ENCODE peak calls at places on chromosomes 7 and 10, in ten cellular contexts. O is left lung, R is PC-3, K is cardiac fibroblast, C is nephron progenitor cell, U is cardiac muscle cell, L is body of pancreas, J is H9, X is A549, T is psoas muscle. I is an unnamed sample.

GRCh38 chr7:93843260-93843659 is 47.3 kb downstream of the TFPI2 start:
- DNase-seq in O (no peak), R (no peak), K (peak), C (no peak), U (no peak), L (no peak), J (no peak), X (no peak), T (no peak), I (no peak)

GRCh38 chr7:132516042-132516840 is 60.0 kb downstream of the PLXNA4 start:
- DNase-seq in O (no peak), R (peak), K (peak), C (no peak), U (peak), L (no peak), J (no peak), X (peak), T (no peak), I (peak)

GRCh38 chr7:117068511-117069155 is 115.3 kb downstream of the ST7 start:
- DNase-seq in O (peak), R (no peak), K (no peak), C (no peak), U (no peak), L (peak), J (no peak), X (no peak), T (no peak), I (no peak)

GRCh38 chr7:123995617-123996326 is 37.1 kb downstream of the TMEM229A start:
- DNase-seq in O (no peak), R (no peak), K (no peak), C (no peak), U (peak), L (no peak), J (no peak), X (no peak), T (no peak), I (no peak)

GRCh38 chr7:101814081-101814995 is 3.1 kb upstream of the CUX1 start:
- DNase-seq in O (peak), R (peak), K (peak), C (peak), U (peak), L (peak), J (peak), X (peak), T (peak), I (peak)

GRCh38 chr7:84389242-84389641 is 194.7 kb upstream of the SEMA3A start:
- DNase-seq in O (no peak), R (no peak), K (no peak), C (no peak), U (no peak), L (no peak), J (no peak), X (no peak), T (no peak), I (no peak)

GRCh38 chr10:30676319-30676718 is 46.8 kb upstream of the LYZL2 start:
- DNase-seq in O (no peak), R (no peak), K (no peak), C (no peak), U (no peak), L (no peak), J (no peak), X (no peak), T (no peak), I (no peak)

GRCh38 chr10:28113202-28113601 is 114.3 kb upstream of the ODAD2 start:
- DNase-seq in O (no peak), R (no peak), K (no peak), C (no peak), U (no peak), L (no peak), J (no peak), X (no peak), T (no peak), I (no peak)

GRCh38 chr7:134083766-134084487 is 43.2 kb upstream of the LRGUK start:
- DNase-seq in O (no peak), R (peak), K (peak), C (no peak), U (no peak), L (no peak), J (no peak), X (no peak), T (no peak), I (peak)

GRCh38 chr7:45182856-45183710 is 25.5 kb downstream of the RAMP3 start:
- DNase-seq in O (peak), R (no peak), K (no peak), C (no peak), U (no peak), L (no peak), J (peak), X (no peak), T (no peak), I (no peak)

GRCh38 chr10:99689461-99689860 is 30.2 kb downstream of the ENTPD7 start:
- DNase-seq in O (no peak), R (no peak), K (peak), C (no peak), U (no peak), L (no peak), J (no peak), X (no peak), T (no peak), I (peak)

GRCh38 chr10:124878457-124878739 is 63.5 kb upstream of the ZRANB1 start:
- DNase-seq in O (no peak), R (peak), K (no peak), C (no peak), U (peak), L (no peak), J (no peak), X (no peak), T (no peak), I (no peak)

DNA sequence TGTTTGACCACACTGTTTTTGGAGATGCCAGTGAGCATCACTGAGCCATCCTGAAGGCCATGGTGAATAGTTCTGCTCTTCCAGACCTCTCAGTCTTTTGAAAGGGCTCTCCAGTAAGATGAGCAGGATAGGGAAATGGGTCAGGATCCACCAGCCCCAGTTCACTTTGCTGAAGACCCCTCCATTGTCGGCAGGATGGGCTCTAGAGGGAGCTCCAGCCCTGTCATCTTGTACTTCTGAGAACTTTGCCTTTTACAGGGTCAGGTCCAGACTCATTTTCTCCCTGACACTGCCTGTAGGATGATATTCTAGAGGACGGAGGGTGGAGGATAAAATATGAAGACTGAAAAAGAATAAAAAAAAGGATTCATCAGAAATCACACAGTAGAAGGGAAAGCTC is 13.1 kb downstream of the LHFPL3 start:
- DNase-seq in O (no peak), R (peak), K (no peak), C (peak), U (no peak), L (peak), J (peak), X (peak), T (no peak), I (peak)
- TF ChIP-seq CTCF in O (no peak), R (peak), K (no peak), C (peak), U (no peak), L (no peak), J (peak), X (no peak), T (no peak), I (no peak)

GRCh38 chr10:19663344-19663743 is 152.9 kb upstream of the PLXDC2 start:
- DNase-seq in O (no peak), R (no peak), K (no peak), C (no peak), U (no peak), L (no peak), J (no peak), X (no peak), T (no peak), I (no peak)
- TF ChIP-seq CTCF in O (no peak), R (no peak), K (no peak), C (no peak), U (no peak), L (no peak), J (peak), X (no peak), T (no peak), I (no peak)

DNA sequence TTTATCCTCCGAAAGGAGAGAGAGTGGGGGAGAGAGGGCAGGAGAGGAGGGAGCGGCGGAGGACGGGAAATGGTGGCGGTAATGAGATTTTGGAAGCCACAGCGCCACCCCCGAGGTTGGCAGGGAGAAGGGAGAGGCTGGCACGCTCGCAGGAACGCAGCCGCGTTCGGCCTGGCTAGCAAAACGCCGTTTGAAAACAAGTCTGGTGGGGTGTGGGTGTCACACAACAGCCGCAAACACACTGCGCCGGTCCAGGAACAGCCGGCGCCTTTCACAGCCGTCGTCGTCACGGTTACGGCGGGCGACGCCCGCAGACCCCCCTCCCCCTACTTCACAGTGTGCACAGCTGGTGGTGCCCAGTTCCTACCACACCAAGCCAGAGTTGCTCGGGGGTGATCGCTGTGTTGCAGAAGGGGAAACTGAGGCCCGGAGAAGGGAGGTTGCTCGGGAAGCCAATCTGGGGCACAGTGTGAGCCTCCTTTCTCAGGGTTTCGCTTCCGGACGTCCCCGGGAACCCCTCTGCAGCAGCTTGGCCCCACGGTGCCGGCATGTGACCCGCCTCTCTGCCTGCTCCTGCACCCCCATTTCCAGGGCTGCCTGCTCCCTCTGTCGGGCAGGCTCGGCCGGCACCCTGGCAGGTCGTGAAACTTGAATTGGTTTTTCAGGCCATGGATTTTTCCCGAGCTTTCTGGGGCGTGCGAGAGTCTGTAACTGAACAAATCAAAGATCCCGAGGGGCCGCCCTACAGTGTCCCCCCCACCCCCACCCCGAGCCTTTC is 57.8 kb downstream of the UNCX start:
- DNase-seq in O (no peak), R (peak), K (peak), C (peak), U (peak), L (peak), J (peak), X (peak), T (peak), I (no peak)
- TF ChIP-seq CTCF in O (no peak), R (peak), K (peak), C (no peak), U (peak), L (no peak), J (no peak), X (peak), T (no peak), I (no peak)

GRCh38 chr10:6347391-6347951 is 144.7 kb downstream of the PFKFB3 start:
- DNase-seq in O (no peak), R (no peak), K (no peak), C (no peak), U (no peak), L (no peak), J (no peak), X (no peak), T (peak), I (no peak)
- TF ChIP-seq CTCF in O (no peak), R (no peak), K (no peak), C (no peak), U (no peak), L (no peak), J (no peak), X (no peak), T (no peak), I (no peak)

GRCh38 chr7:82247814-82248433 is 195.7 kb downstream of the CACNA2D1 start:
- DNase-seq in O (no peak), R (peak), K (peak), C (no peak), U (peak), L (no peak), J (no peak), X (peak), T (no peak), I (peak)
- TF ChIP-seq CTCF in O (no peak), R (peak), K (peak), C (peak), U (peak), L (no peak), J (peak), X (peak), T (peak), I (peak)

GRCh38 chr10:119725550-119726290 is at the start of gene INPP5F:
- DNase-seq in O (peak), R (peak), K (peak), C (peak), U (peak), L (peak), J (peak), X (peak), T (peak), I (peak)

GRCh38 chr10:119728172-119728800 is 2.4 kb downstream of the INPP5F start:
- DNase-seq in O (no peak), R (no peak), K (no peak), C (no peak), U (no peak), L (no peak), J (no peak), X (no peak), T (no peak), I (no peak)

GRCh38 chr10:119724630-119725549 is 960 bp upstream of the INPP5F start:
- DNase-seq in O (no peak), R (no peak), K (peak), C (peak), U (peak), L (no peak), J (no peak), X (no peak), T (no peak), I (peak)

GRCh38 chr10:119723624-119724023 is 2.2 kb upstream of the INPP5F start:
- DNase-seq in O (no peak), R (no peak), K (no peak), C (no peak), U (no peak), L (no peak), J (no peak), X (no peak), T (no peak), I (no peak)

DNA sequence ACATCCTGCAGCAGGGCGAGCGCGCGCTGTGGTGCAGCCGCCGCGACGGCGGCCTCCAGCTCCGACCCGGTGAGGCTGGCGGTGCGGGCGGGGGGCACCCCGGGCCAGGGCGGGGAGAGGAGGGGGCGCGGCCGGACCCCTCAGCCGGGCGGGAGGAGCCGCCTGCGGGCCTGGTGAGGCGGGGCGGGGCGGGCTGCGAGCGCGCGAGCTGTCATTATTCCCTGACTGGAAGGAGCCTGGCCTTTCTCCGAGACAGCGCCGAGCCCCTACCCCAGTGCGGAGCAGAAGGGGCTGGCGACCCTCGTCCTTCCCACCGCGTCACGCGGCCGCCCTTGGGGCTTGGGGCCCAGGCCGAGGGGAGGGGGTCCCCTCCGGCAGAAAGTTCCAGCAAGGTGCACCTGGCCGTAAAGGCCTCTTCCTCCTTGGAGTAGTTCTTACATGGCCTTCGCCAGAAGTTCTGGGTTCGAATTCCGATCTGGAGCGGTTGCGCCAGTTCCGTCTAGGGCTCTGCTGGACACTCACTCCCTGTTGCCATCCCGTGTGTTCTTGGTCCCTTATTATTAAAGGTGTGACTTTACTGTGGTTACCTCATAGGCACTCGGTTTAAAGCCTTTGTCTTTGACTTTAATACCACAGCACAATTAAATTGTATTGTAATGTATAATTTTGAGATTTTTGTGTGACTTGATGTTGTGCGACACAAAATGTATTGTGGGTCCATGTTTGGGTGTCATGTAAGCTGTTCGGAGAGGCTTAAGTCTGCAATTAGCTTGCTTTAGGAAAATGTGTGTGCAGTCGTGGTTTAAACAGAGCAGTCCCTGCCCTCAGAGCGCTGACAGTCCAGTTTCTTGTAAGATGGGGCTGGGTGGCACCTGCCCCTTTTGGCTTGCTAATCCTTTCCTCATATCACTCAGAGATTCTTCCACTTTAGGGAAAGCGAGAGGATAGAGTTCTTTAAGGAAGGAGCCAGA is 726 bp downstream of the INPP5F start:
- DNase-seq in O (peak), R (no peak), K (no peak), C (peak), U (no peak), L (peak), J (peak), X (no peak), T (no peak), I (no peak)
- TF ChIP-seq CTCF in O (no peak), R (no peak), K (no peak), C (no peak), U (no peak), L (no peak), J (no peak), X (no peak), T (no peak), I (peak)